ENCODE peak calls at places on chromosomes 6 and 20, in six cellular contexts. One of them, this sample, is unnamed. For H3K27me3, the result is how much of the 10 kb centered on the place peaks cover.

GRCh38 chr6:105041880-105042279 is 85.0 kb downstream of the LIN28B start:
- DNase-seq in breast epithelium: no peak
- DNase-seq in tibial nerve: no peak
- DNase-seq in upper lobe of left lung: no peak
- DNase-seq in gastrocnemius medialis: no peak
- DNase-seq in cardiac muscle cell: no peak
- DNase-seq in this sample: no peak

GRCh38 chr20:17161661-17162410 is 65.0 kb upstream of the PCSK2 start:
- DNase-seq in breast epithelium: no peak
- DNase-seq in tibial nerve: no peak
- DNase-seq in upper lobe of left lung: no peak
- DNase-seq in gastrocnemius medialis: no peak
- DNase-seq in cardiac muscle cell: no peak
- DNase-seq in this sample: no peak

GRCh38 chr20:45037050-45037449 is 63.9 kb downstream of the KCNS1 start:
- DNase-seq in breast epithelium: no peak
- DNase-seq in tibial nerve: peak
- DNase-seq in upper lobe of left lung: no peak
- DNase-seq in gastrocnemius medialis: peak
- DNase-seq in cardiac muscle cell: peak
- DNase-seq in this sample: no peak

GRCh38 chr6:17470209-17470952 is 77.0 kb downstream of the CAP2 start:
- DNase-seq in breast epithelium: no peak
- DNase-seq in tibial nerve: no peak
- DNase-seq in upper lobe of left lung: no peak
- DNase-seq in gastrocnemius medialis: no peak
- DNase-seq in cardiac muscle cell: peak
- DNase-seq in this sample: no peak

GRCh38 chr20:63284083-63284440 is 8.9 kb upstream of the COL20A1 start:
- DNase-seq in breast epithelium: no peak
- DNase-seq in tibial nerve: no peak
- DNase-seq in upper lobe of left lung: no peak
- DNase-seq in gastrocnemius medialis: no peak
- DNase-seq in cardiac muscle cell: no peak
- DNase-seq in this sample: no peak

GRCh38 chr6:124200661-124201060 is 397.0 kb downstream of the NKAIN2 start:
- DNase-seq in breast epithelium: no peak
- DNase-seq in tibial nerve: no peak
- DNase-seq in upper lobe of left lung: no peak
- DNase-seq in gastrocnemius medialis: no peak
- DNase-seq in cardiac muscle cell: no peak
- DNase-seq in this sample: no peak

GRCh38 chr20:916825-917224 is 691 bp upstream of the ANGPT4 start:
- DNase-seq in breast epithelium: no peak
- DNase-seq in tibial nerve: no peak
- DNase-seq in upper lobe of left lung: no peak
- DNase-seq in gastrocnemius medialis: no peak
- DNase-seq in cardiac muscle cell: no peak
- DNase-seq in this sample: no peak

GRCh38 chr20:63043348-63044203 is 36.8 kb upstream of the BHLHE23 start:
- DNase-seq in breast epithelium: no peak
- DNase-seq in tibial nerve: no peak
- DNase-seq in upper lobe of left lung: no peak
- DNase-seq in gastrocnemius medialis: no peak
- DNase-seq in cardiac muscle cell: no peak
- DNase-seq in this sample: no peak

GRCh38 chr6:89251170-89251569 is 34.0 kb upstream of the GABRR1 start:
- DNase-seq in breast epithelium: no peak
- DNase-seq in tibial nerve: no peak
- DNase-seq in upper lobe of left lung: no peak
- DNase-seq in gastrocnemius medialis: no peak
- DNase-seq in cardiac muscle cell: no peak
- DNase-seq in this sample: no peak

GRCh38 chr20:4064118-4064962 is 49.0 kb upstream of the RNF24 start:
- DNase-seq in breast epithelium: peak
- DNase-seq in tibial nerve: peak
- DNase-seq in upper lobe of left lung: peak
- DNase-seq in gastrocnemius medialis: peak
- DNase-seq in cardiac muscle cell: peak
- DNase-seq in this sample: no peak

DNA sequence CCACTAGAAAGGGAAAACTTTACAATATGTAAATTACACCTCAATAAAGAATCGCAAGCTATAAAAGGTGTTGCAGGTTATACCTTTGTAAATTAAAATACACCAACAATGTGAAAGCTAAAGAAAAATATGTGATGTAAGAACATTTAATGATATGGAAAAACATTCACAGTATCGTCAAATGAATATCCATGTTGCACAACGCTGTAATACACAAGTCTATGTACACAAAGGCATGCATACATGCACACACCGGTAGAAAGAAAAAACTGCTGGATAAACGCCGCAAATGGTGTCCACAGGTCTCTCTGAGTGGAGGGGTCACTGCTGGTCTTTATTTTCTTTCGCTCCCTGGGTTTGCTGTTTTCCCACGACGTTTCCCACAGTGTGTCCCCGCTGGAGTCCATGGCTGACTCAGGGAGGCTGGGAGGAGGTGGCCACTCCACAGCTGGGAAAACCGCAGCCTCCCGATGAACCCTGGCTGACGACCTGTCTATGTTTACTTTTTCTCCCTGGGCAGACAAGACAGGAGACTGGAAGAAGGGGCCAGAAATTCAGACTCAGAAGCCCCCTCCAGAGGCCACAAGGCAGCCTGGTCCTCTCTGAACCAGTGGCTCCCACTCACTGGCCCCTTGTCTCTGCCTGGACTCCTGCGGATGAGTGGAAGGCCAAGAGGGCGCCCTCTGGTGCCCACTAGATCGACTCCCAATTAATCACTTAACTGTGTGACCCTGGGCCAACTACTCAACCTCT is 13.0 kb upstream of the BPI start:
- DNase-seq in breast epithelium: no peak
- DNase-seq in tibial nerve: no peak
- DNase-seq in upper lobe of left lung: no peak
- DNase-seq in gastrocnemius medialis: no peak
- DNase-seq in cardiac muscle cell: peak
- DNase-seq in this sample: no peak
- TF ChIP-seq CTCF in breast epithelium: no peak
- TF ChIP-seq CTCF in tibial nerve: peak
- TF ChIP-seq CTCF in upper lobe of left lung: peak
- TF ChIP-seq CTCF in gastrocnemius medialis: no peak
- TF ChIP-seq CTCF in cardiac muscle cell: peak
- TF ChIP-seq CTCF in this sample: no peak

GRCh38 chr6:139257291-139257690 is 34.5 kb downstream of the TXLNB start:
- DNase-seq in breast epithelium: no peak
- DNase-seq in tibial nerve: no peak
- DNase-seq in upper lobe of left lung: no peak
- DNase-seq in gastrocnemius medialis: no peak
- DNase-seq in cardiac muscle cell: no peak
- DNase-seq in this sample: no peak
- H3K27ac ChIP-seq in breast epithelium: no peak
- H3K27ac ChIP-seq in tibial nerve: no peak
- H3K27ac ChIP-seq in upper lobe of left lung: no peak
- H3K27ac ChIP-seq in gastrocnemius medialis: peak
- H3K27ac ChIP-seq in cardiac muscle cell: no peak
- H3K27ac ChIP-seq in this sample: no peak

GRCh38 chr6:79946773-79947190 is 571 bp downstream of the ELOVL4 start:
- DNase-seq in breast epithelium: no peak
- DNase-seq in tibial nerve: no peak
- DNase-seq in upper lobe of left lung: no peak
- DNase-seq in gastrocnemius medialis: no peak
- DNase-seq in cardiac muscle cell: peak
- DNase-seq in this sample: no peak
- H3K27me3 ChIP-seq in breast epithelium: under half
- H3K27me3 ChIP-seq in tibial nerve: under half
- H3K27me3 ChIP-seq in upper lobe of left lung: under half
- H3K27me3 ChIP-seq in gastrocnemius medialis: under half
- H3K27me3 ChIP-seq in cardiac muscle cell: under half
- H3K27me3 ChIP-seq in this sample: under half

DNA sequence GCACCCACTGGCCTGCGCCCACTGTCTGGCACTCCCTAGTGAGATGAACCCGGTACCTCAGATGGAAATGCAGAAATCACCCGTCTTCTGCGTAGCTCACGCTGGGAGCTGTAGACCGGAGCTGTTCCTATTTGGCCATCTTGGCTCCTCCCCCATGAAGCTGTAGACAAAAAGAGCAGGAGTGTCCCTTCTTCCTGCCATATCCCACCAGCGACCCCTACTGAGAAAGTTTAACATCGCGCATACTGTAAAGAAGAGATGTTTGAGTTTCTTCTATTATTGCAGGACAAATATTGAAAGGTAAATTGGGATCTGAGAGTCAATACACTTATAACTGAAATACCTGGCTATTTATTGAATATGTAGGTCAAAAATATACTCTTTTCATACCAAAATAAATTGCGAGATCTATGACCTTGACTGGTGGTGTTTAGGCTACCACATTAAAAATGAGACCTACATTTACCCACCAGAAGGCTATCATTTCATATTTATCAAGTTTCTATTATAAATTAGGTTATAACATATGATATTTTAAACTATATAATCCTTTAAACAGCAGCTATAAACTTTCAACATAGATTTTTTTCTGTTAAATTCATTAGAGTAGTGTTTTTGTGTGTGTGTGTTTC is 586.3 kb downstream of the HTR1B start:
- DNase-seq in breast epithelium: no peak
- DNase-seq in tibial nerve: no peak
- DNase-seq in upper lobe of left lung: peak
- DNase-seq in gastrocnemius medialis: no peak
- DNase-seq in cardiac muscle cell: peak
- DNase-seq in this sample: no peak
- TF ChIP-seq CTCF in breast epithelium: peak
- TF ChIP-seq CTCF in tibial nerve: no peak
- TF ChIP-seq CTCF in upper lobe of left lung: no peak
- TF ChIP-seq CTCF in gastrocnemius medialis: no peak
- TF ChIP-seq CTCF in cardiac muscle cell: peak
- TF ChIP-seq CTCF in this sample: no peak

DNA sequence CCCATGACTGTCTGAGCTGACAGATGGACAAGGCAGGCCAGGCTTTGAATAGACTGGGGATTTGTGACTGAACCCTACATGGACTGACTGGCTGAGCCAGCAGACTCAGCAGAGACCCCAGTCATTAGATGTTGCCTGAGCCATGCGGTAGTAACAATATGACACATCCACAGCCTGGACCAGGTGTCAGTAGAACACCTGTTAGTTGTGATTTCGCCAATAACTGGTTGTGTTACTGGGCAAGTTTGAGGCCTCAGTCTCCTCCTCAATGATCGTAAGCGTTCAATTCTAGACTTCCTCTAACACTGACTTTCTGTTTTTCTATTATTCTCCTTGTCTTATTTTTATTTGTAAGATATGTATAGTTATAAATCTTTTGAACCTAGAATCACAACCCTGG is 311.9 kb upstream of the MAP3K7 start:
- DNase-seq in breast epithelium: no peak
- DNase-seq in tibial nerve: no peak
- DNase-seq in upper lobe of left lung: no peak
- DNase-seq in gastrocnemius medialis: no peak
- DNase-seq in cardiac muscle cell: no peak
- DNase-seq in this sample: no peak
- H3K27ac ChIP-seq in breast epithelium: no peak
- H3K27ac ChIP-seq in tibial nerve: no peak
- H3K27ac ChIP-seq in upper lobe of left lung: no peak
- H3K27ac ChIP-seq in gastrocnemius medialis: no peak
- H3K27ac ChIP-seq in cardiac muscle cell: no peak
- H3K27ac ChIP-seq in this sample: no peak

GRCh38 chr20:52665441-52665840 is 306.7 kb upstream of the TSHZ2 start:
- DNase-seq in breast epithelium: no peak
- DNase-seq in tibial nerve: no peak
- DNase-seq in upper lobe of left lung: no peak
- DNase-seq in gastrocnemius medialis: no peak
- DNase-seq in cardiac muscle cell: no peak
- DNase-seq in this sample: no peak

GRCh38 chr20:52667358-52667757 is 304.8 kb upstream of the TSHZ2 start:
- DNase-seq in breast epithelium: no peak
- DNase-seq in tibial nerve: no peak
- DNase-seq in upper lobe of left lung: no peak
- DNase-seq in gastrocnemius medialis: no peak
- DNase-seq in cardiac muscle cell: no peak
- DNase-seq in this sample: no peak
- H3K27me3 ChIP-seq in breast epithelium: under half
- H3K27me3 ChIP-seq in tibial nerve: under half
- H3K27me3 ChIP-seq in upper lobe of left lung: under half
- H3K27me3 ChIP-seq in gastrocnemius medialis: under half
- H3K27me3 ChIP-seq in cardiac muscle cell: under half
- H3K27me3 ChIP-seq in this sample: under half

DNA sequence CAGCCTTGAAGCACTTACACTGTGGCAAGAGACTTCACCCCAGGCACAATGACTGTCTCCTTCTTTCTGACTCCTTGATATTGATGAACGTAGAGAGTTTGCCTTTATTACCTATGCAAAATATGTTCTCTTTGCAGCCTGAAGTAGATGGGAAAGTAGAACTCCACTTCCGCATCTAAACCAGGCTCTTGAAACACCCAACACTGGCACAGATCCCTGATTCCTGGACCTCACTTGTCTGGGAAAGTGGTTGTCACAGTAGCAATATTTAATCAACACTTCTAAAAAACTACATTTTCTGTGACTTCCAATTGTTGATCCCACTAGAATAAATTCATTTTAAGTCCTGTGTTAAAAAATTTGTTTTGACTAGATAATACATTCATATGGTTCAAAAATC is 143.1 kb downstream of the CDK19 start:
- DNase-seq in breast epithelium: no peak
- DNase-seq in tibial nerve: no peak
- DNase-seq in upper lobe of left lung: peak
- DNase-seq in gastrocnemius medialis: no peak
- DNase-seq in cardiac muscle cell: no peak
- DNase-seq in this sample: no peak
- TF ChIP-seq CTCF in breast epithelium: no peak
- TF ChIP-seq CTCF in tibial nerve: no peak
- TF ChIP-seq CTCF in upper lobe of left lung: no peak
- TF ChIP-seq CTCF in gastrocnemius medialis: no peak
- TF ChIP-seq CTCF in cardiac muscle cell: no peak
- TF ChIP-seq CTCF in this sample: no peak

GRCh38 chr20:38895098-38895949 is 30.9 kb upstream of the FAM83D start:
- DNase-seq in breast epithelium: no peak
- DNase-seq in tibial nerve: no peak
- DNase-seq in upper lobe of left lung: no peak
- DNase-seq in gastrocnemius medialis: no peak
- DNase-seq in cardiac muscle cell: no peak
- DNase-seq in this sample: no peak
- H3K27ac ChIP-seq in breast epithelium: no peak
- H3K27ac ChIP-seq in tibial nerve: no peak
- H3K27ac ChIP-seq in upper lobe of left lung: no peak
- H3K27ac ChIP-seq in gastrocnemius medialis: no peak
- H3K27ac ChIP-seq in cardiac muscle cell: no peak
- H3K27ac ChIP-seq in this sample: no peak

DNA sequence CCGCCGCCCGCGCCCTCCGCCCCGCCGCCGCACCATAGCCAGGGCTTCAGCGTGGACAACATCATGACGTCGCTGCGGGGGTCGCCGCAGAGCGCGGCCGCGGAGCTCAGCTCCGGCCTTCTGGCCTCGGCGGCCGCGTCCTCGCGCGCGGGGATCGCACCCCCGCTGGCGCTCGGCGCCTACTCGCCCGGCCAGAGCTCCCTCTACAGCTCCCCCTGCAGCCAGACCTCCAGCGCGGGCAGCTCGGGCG is 1.5 kb downstream of the FOXC1 start:
- DNase-seq in breast epithelium: no peak
- DNase-seq in tibial nerve: no peak
- DNase-seq in upper lobe of left lung: no peak
- DNase-seq in gastrocnemius medialis: no peak
- DNase-seq in cardiac muscle cell: peak
- DNase-seq in this sample: no peak
- H3K27me3 ChIP-seq in breast epithelium: under half
- H3K27me3 ChIP-seq in tibial nerve: under half
- H3K27me3 ChIP-seq in upper lobe of left lung: under half
- H3K27me3 ChIP-seq in gastrocnemius medialis: half or more
- H3K27me3 ChIP-seq in cardiac muscle cell: half or more
- H3K27me3 ChIP-seq in this sample: half or more

This sample was measured in CD4-positive, alpha-beta T cell.